ENCODE peak calls at places on chromosome 9, in ten cellular contexts. C is spleen; O is GM23338; Y is psoas muscle; J is endodermal cell; V is CD8-positive, alpha-beta T cell; E is GM12878; K is GM23248; T is mammary epithelial cell; P is GM06990. U is an unnamed sample.

GRCh38 chr9:123678878-123679329 is 251.0 kb downstream of the DENND1A start:
- DNase-seq in C (no peak), O (no peak), Y (no peak), J (no peak), V (no peak), E (no peak), K (no peak), T (no peak), P (no peak), U (no peak)

GRCh38 chr9:17063535-17064135 is 71.2 kb upstream of the CNTLN start:
- DNase-seq in C (no peak), O (peak; percentile 83), Y (no peak), J (peak; percentile 65), V (no peak), E (no peak), K (peak; percentile 74), T (peak; percentile 31), P (no peak), U (peak; percentile 64)

GRCh38 chr9:72589684-72590555 is 68.5 kb downstream of the TMC1 start:
- DNase-seq in C (no peak), O (no peak), Y (no peak), J (no peak), V (no peak), E (no peak), K (peak; percentile 21), T (no peak), P (no peak), U (no peak)

GRCh38 chr9:18666348-18666747 is 192.4 kb downstream of the ADAMTSL1 start:
- DNase-seq in C (no peak), O (no peak), Y (no peak), J (no peak), V (no peak), E (no peak), K (peak; percentile 27), T (peak; percentile 2), P (no peak), U (no peak)

GRCh38 chr9:128523199-128523925 is 18.8 kb downstream of the GLE1 start:
- DNase-seq in C (no peak), O (peak; percentile 26), Y (no peak), J (peak; percentile 57), V (no peak), E (no peak), K (peak; percentile 58), T (no peak), P (no peak), U (peak; percentile 56)

GRCh38 chr9:90044710-90045151 is 439.9 kb downstream of the GADD45G start:
- DNase-seq in C (no peak), O (no peak), Y (no peak), J (no peak), V (no peak), E (no peak), K (peak; percentile 47), T (peak; percentile 21), P (no peak), U (no peak)

GRCh38 chr9:34374905-34375552 is 1.7 kb downstream of the MYORG start:
- DNase-seq in C (no peak), O (peak; percentile 76), Y (no peak), J (peak; percentile 89), V (no peak), E (no peak), K (no peak), T (peak; percentile 37), P (no peak), U (peak; percentile 63)

GRCh38 chr9:18208166-18209059 is 265.5 kb upstream of the ADAMTSL1 start:
- DNase-seq in C (no peak), O (peak; percentile 88), Y (peak; percentile 12), J (peak; percentile 90), V (no peak), E (no peak), K (peak; percentile 64), T (peak; percentile 65), P (no peak), U (peak; percentile 7)

GRCh38 chr9:101394687-101395086 is 3.7 kb downstream of the MRPL50 start:
- DNase-seq in C (no peak), O (no peak), Y (no peak), J (no peak), V (no peak), E (no peak), K (no peak), T (no peak), P (no peak), U (no peak)

GRCh38 chr9:121240394-121241145 is 27.4 kb upstream of the GSN start:
- DNase-seq in C (no peak), O (no peak), Y (no peak), J (no peak), V (no peak), E (no peak), K (peak; percentile 26), T (no peak), P (no peak), U (no peak)

GRCh38 chr9:5778799-5779198 is 54.1 kb downstream of the ERMP1 start:
- DNase-seq in C (no peak), O (no peak), Y (no peak), J (no peak), V (no peak), E (no peak), K (no peak), T (no peak), P (no peak), U (no peak)

GRCh38 chr9:71820516-71820915 is 52.2 kb upstream of the CEMIP2 start:
- DNase-seq in C (no peak), O (no peak), Y (no peak), J (no peak), V (no peak), E (no peak), K (peak; percentile 39), T (no peak), P (no peak), U (no peak)

GRCh38 chr9:137159105-137160053 is 10.5 kb downstream of the LRRC26 start:
- DNase-seq in C (no peak), O (no peak), Y (no peak), J (no peak), V (no peak), E (no peak), K (no peak), T (no peak), P (no peak), U (no peak)
- H3K27me3 ChIP-seq in C (peaks cover 89% of the 10 kb centered on the region), O (peaks cover 92% of the 10 kb centered on the region), Y (peaks cover 94% of the 10 kb centered on the region), J (peaks cover 95% of the 10 kb centered on the region), V (peaks cover 9% of the 10 kb centered on the region), E (no peaks in the 10 kb centered on the region), K (peaks cover 28% of the 10 kb centered on the region), T (peaks cover 16% of the 10 kb centered on the region), P (no peaks in the 10 kb centered on the region), U (peaks cover 83% of the 10 kb centered on the region)

DNA sequence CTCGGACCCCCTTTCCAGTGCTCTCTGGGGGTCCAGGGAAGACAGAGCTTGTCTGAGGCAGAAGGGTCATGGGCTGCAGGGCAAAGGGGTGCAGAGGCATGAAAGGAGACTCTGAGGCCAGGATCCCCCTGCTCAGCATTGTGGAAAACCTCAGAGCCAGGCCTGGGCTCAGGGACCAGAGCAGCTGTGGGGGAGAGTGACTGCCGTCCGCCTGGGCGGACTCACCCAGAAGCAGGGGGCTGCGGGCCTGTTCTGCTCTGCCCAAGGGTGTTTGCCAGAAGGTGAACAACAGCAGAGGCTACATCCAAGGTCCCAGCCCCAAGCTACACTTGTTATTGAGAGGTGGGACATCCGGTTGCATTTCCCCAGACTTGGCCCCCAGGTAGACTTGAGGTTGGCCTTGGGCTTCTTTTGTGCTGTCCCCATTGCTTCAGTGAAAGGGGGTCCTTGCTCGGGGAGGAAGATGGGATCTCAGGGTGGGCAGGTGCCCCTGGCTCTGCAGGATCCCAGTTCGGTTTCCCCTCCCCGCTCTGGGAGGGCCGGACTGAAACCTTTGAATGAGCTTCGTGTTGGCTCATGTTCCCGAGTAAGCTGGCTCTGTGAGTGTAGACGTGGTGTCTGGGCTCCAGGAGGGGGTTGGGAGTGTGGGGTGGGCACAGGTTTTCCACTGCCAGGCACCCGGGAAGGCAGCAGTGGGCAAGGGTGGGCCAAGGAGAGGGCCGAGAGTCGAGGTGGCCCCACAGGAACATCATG is 92.1 kb downstream of the COL5A1 start:
- DNase-seq in C (no peak), O (no peak), Y (no peak), J (no peak), V (no peak), E (no peak), K (no peak), T (no peak), P (no peak), U (no peak)
- H3K4me3 ChIP-seq in C (no peak overlapping the region), O (no peak overlapping the region), Y (no peak overlapping the region), J (no peak overlapping the region), V (no peak overlapping the region), E (no peak overlapping the region), K (no peak overlapping the region), T (no peak overlapping the region), P (no peak overlapping the region), U (no peak overlapping the region)

DNA sequence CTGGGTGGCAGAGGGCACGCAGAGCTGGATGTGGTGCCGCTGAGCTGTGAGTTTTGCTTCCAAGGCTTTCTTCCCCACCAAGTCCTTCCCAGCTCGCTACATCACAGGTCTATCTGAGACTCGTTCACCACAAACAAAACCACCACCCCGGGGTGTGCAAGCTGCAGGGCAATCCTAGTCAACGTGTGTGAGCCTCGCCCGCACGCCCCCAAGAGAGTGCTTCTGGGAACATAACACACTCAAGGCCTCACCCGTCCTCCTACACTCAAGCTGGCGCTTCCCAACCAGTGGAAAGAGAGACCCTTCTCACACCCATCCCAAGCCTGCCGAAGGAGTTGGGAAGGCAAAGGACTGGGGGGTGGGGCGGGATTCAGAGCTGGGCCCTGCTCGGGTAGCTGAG is 10.6 kb downstream of the SNAPC4 start:
- DNase-seq in C (no peak), O (no peak), Y (no peak), J (no peak), V (no peak), E (no peak), K (no peak), T (no peak), P (no peak), U (no peak)
- H3K36me3 ChIP-seq in C (peaks cover 72% of the 10 kb centered on the region), O (peaks cover 26% of the 10 kb centered on the region), Y (peaks cover 94% of the 10 kb centered on the region), J (peaks cover 86% of the 10 kb centered on the region), V (peaks cover 13% of the 10 kb centered on the region), E (peaks cover 16% of the 10 kb centered on the region), K (peaks cover 23% of the 10 kb centered on the region), T (peaks cover 28% of the 10 kb centered on the region), P (peaks cover 42% of the 10 kb centered on the region), U (peaks cover 38% of the 10 kb centered on the region)

GRCh38 chr9:36900856-36901220 is 133.2 kb downstream of the PAX5 start:
- DNase-seq in C (no peak), O (no peak), Y (no peak), J (no peak), V (no peak), E (no peak), K (no peak), T (no peak), P (no peak), U (no peak)

GRCh38 chr9:36898621-36899020 is 135.4 kb downstream of the PAX5 start:
- DNase-seq in C (no peak), O (no peak), Y (no peak), J (peak; percentile 28), V (no peak), E (no peak), K (no peak), T (no peak), P (no peak), U (no peak)

GRCh38 chr9:36900136-36900855 is 133.8 kb downstream of the PAX5 start:
- DNase-seq in C (no peak), O (no peak), Y (no peak), J (peak; percentile 38), V (no peak), E (no peak), K (no peak), T (no peak), P (no peak), U (no peak)

GRCh38 chr9:36897476-36897875 is 136.6 kb downstream of the PAX5 start:
- DNase-seq in C (no peak), O (no peak), Y (no peak), J (peak; percentile 51), V (no peak), E (no peak), K (no peak), T (no peak), P (no peak), U (peak; percentile 63)

GRCh38 chr9:36899406-36899805 is 134.7 kb downstream of the PAX5 start:
- DNase-seq in C (no peak), O (no peak), Y (no peak), J (peak; percentile 29), V (no peak), E (no peak), K (no peak), T (no peak), P (no peak), U (no peak)
- H3K27me3 ChIP-seq in C (no peaks in the 10 kb centered on the region), O (no peaks in the 10 kb centered on the region), Y (no peaks in the 10 kb centered on the region), J (peaks cover 72% of the 10 kb centered on the region), V (no peaks in the 10 kb centered on the region), E (no peaks in the 10 kb centered on the region), K (peaks cover 43% of the 10 kb centered on the region), T (peaks cover 29% of the 10 kb centered on the region), P (no peaks in the 10 kb centered on the region), U (no peaks in the 10 kb centered on the region)

U was measured in H7.